ENCODE peak calls at places on chromosomes 12 and 14, in four cellular contexts. X is GM13977, J is IMR-90, Y is hypothalamus. Q is an unnamed sample.

GRCh38 chr12:44015333-44015941 is 179.6 kb downstream of the TMEM117 start:
- DNase-seq in J (peak), X (peak), Y (no peak), Q (no peak)

GRCh38 chr14:79483472-79483871 is 727.8 kb downstream of the DIO2 start:
- DNase-seq in X (no peak), Y (no peak), J (peak), Q (no peak)

GRCh38 chr14:41016213-41016612 is 590.5 kb upstream of the LRFN5 start:
- DNase-seq in J (no peak), Y (no peak), X (no peak), Q (no peak)

GRCh38 chr12:122939151-122939550 is 27.1 kb downstream of the ABCB9 start:
- DNase-seq in Y (no peak), X (no peak), J (no peak), Q (no peak)

GRCh38 chr12:6225630-6226001 is 25.4 kb downstream of the CD9 start:
- DNase-seq in Y (no peak), X (no peak), J (no peak), Q (no peak)

GRCh38 chr12:131105736-131106356 is 152.1 kb downstream of the ADGRD1 start:
- DNase-seq in Y (no peak), X (no peak), J (no peak), Q (no peak)

GRCh38 chr12:17016116-17016864 is 410.3 kb upstream of the LMO3 start:
- DNase-seq in Y (no peak), X (no peak), J (no peak), Q (no peak)

GRCh38 chr14:77076118-77076631 is 21.9 kb upstream of the CIPC start:
- DNase-seq in X (no peak), J (no peak), Y (no peak), Q (no peak)

GRCh38 chr14:49770212-49770817 is 2.4 kb downstream of the KLHDC2 start:
- DNase-seq in X (no peak), J (peak), Y (no peak), Q (no peak)

GRCh38 chr12:93237235-93237915 is 140.3 kb upstream of the NUDT4 start:
- DNase-seq in Y (no peak), X (no peak), J (no peak), Q (no peak)

GRCh38 chr12:2251485-2252179 is 198.8 kb downstream of the CACNA1C start:
- DNase-seq in Y (no peak), X (no peak), J (peak), Q (no peak)

GRCh38 chr14:22185191-22185590 is 403.8 kb downstream of the DAD1 start:
- DNase-seq in J (peak), X (no peak), Y (no peak), Q (no peak)

GRCh38 chr12:27549801-27550652 is 26.0 kb downstream of the PPFIBP1 start:
- DNase-seq in J (peak), X (no peak), Y (no peak), Q (peak)

Q was measured in breast epithelium.